ENCODE peak calls at places on chromosome 11, in eight cellular contexts. One of them, this sample, is unnamed.

GRCh38 chr11:57277845-57278720 is 41.0 kb upstream of the APLNR start:
- DNase-seq in A549: peak; percentile 89
- DNase-seq in body of pancreas: peak; percentile 70
- DNase-seq in right lobe of liver: peak; percentile 64
- DNase-seq in testis: peak; percentile 83
- DNase-seq in heart left ventricle: peak; percentile 75
- DNase-seq in HCT116: peak; percentile 69
- DNase-seq in suprapubic skin: peak; percentile 89
- DNase-seq in this sample: peak; percentile 80

GRCh38 chr11:61616443-61616842 is 35.6 kb upstream of the SYT7 start:
- DNase-seq in heart left ventricle: no peak
- DNase-seq in body of pancreas: no peak
- DNase-seq in A549: no peak
- DNase-seq in HCT116: no peak
- DNase-seq in testis: no peak
- DNase-seq in right lobe of liver: no peak
- DNase-seq in suprapubic skin: no peak
- DNase-seq in this sample: no peak

GRCh38 chr11:25769287-25769686 is 562.6 kb upstream of the ANO3 start:
- DNase-seq in A549: no peak
- DNase-seq in HCT116: no peak
- DNase-seq in testis: no peak
- DNase-seq in heart left ventricle: no peak
- DNase-seq in body of pancreas: no peak
- DNase-seq in suprapubic skin: no peak
- DNase-seq in right lobe of liver: no peak
- DNase-seq in this sample: no peak

GRCh38 chr11:11252403-11252802 is 100.6 kb downstream of the CSNK2A3 start:
- DNase-seq in A549: no peak
- DNase-seq in heart left ventricle: no peak
- DNase-seq in suprapubic skin: no peak
- DNase-seq in body of pancreas: no peak
- DNase-seq in testis: no peak
- DNase-seq in HCT116: no peak
- DNase-seq in right lobe of liver: no peak
- DNase-seq in this sample: no peak

GRCh38 chr11:4511846-4512245 is 29.4 kb downstream of the OR52K1 start:
- DNase-seq in suprapubic skin: no peak
- DNase-seq in testis: no peak
- DNase-seq in A549: no peak
- DNase-seq in right lobe of liver: no peak
- DNase-seq in HCT116: no peak
- DNase-seq in body of pancreas: no peak
- DNase-seq in heart left ventricle: no peak
- DNase-seq in this sample: no peak

GRCh38 chr11:35139883-35140282 is 912 bp downstream of the CD44 start:
- DNase-seq in HCT116: no peak
- DNase-seq in A549: no peak
- DNase-seq in testis: no peak
- DNase-seq in body of pancreas: peak; percentile 46
- DNase-seq in right lobe of liver: no peak
- DNase-seq in heart left ventricle: no peak
- DNase-seq in suprapubic skin: no peak
- DNase-seq in this sample: no peak

GRCh38 chr11:30586251-30587144 is at the start of gene MPPED2:
- DNase-seq in body of pancreas: peak; percentile 36
- DNase-seq in testis: peak; percentile 48
- DNase-seq in heart left ventricle: peak; percentile 53
- DNase-seq in A549: peak; percentile 25
- DNase-seq in suprapubic skin: peak; percentile 77
- DNase-seq in right lobe of liver: peak; percentile 62
- DNase-seq in HCT116: no peak
- DNase-seq in this sample: no peak

GRCh38 chr11:100010393-100010792 is 676.7 kb upstream of the ARHGAP42 start:
- DNase-seq in HCT116: no peak
- DNase-seq in body of pancreas: no peak
- DNase-seq in heart left ventricle: no peak
- DNase-seq in A549: no peak
- DNase-seq in right lobe of liver: no peak
- DNase-seq in testis: no peak
- DNase-seq in suprapubic skin: no peak
- DNase-seq in this sample: no peak

GRCh38 chr11:1714908-1715885 is 18.2 kb downstream of the KRTAP5-6 start:
- DNase-seq in HCT116: no peak
- DNase-seq in body of pancreas: no peak
- DNase-seq in suprapubic skin: peak; percentile 48
- DNase-seq in right lobe of liver: no peak
- DNase-seq in testis: no peak
- DNase-seq in A549: no peak
- DNase-seq in heart left ventricle: peak; percentile 58
- DNase-seq in this sample: peak; percentile 57

GRCh38 chr11:126477526-126478275 is 122.2 kb downstream of the ST3GAL4 start:
- DNase-seq in HCT116: no peak
- DNase-seq in suprapubic skin: no peak
- DNase-seq in body of pancreas: no peak
- DNase-seq in right lobe of liver: no peak
- DNase-seq in heart left ventricle: no peak
- DNase-seq in testis: no peak
- DNase-seq in A549: no peak
- DNase-seq in this sample: no peak

GRCh38 chr11:2300936-2301630 is 635 bp downstream of the C11orf21 start:
- DNase-seq in suprapubic skin: no peak
- DNase-seq in HCT116: no peak
- DNase-seq in body of pancreas: no peak
- DNase-seq in heart left ventricle: no peak
- DNase-seq in A549: no peak
- DNase-seq in testis: peak; percentile 10
- DNase-seq in right lobe of liver: no peak
- DNase-seq in this sample: peak; percentile 84

GRCh38 chr11:21774212-21774611 is 418.7 kb upstream of the ANO5 start:
- DNase-seq in right lobe of liver: no peak
- DNase-seq in A549: no peak
- DNase-seq in suprapubic skin: no peak
- DNase-seq in heart left ventricle: peak; percentile 43
- DNase-seq in body of pancreas: no peak
- DNase-seq in HCT116: no peak
- DNase-seq in testis: no peak
- DNase-seq in this sample: no peak

GRCh38 chr11:35564246-35564595 is 38.8 kb upstream of the PAMR1 start:
- DNase-seq in A549: no peak
- DNase-seq in right lobe of liver: no peak
- DNase-seq in body of pancreas: no peak
- DNase-seq in heart left ventricle: no peak
- DNase-seq in suprapubic skin: no peak
- DNase-seq in HCT116: no peak
- DNase-seq in testis: no peak
- DNase-seq in this sample: no peak

GRCh38 chr11:46134540-46134939 is 13.3 kb upstream of the PHF21A start:
- DNase-seq in HCT116: no peak
- DNase-seq in suprapubic skin: no peak
- DNase-seq in right lobe of liver: no peak
- DNase-seq in body of pancreas: no peak
- DNase-seq in A549: no peak
- DNase-seq in testis: no peak
- DNase-seq in heart left ventricle: no peak
- DNase-seq in this sample: no peak

GRCh38 chr11:113329725-113330124 is 15.3 kb downstream of the TTC12 start:
- DNase-seq in testis: no peak
- DNase-seq in A549: no peak
- DNase-seq in HCT116: no peak
- DNase-seq in right lobe of liver: no peak
- DNase-seq in heart left ventricle: no peak
- DNase-seq in body of pancreas: no peak
- DNase-seq in suprapubic skin: no peak
- DNase-seq in this sample: no peak

GRCh38 chr11:12810497-12810896 is 136.3 kb downstream of the TEAD1 start:
- DNase-seq in HCT116: no peak
- DNase-seq in heart left ventricle: no peak
- DNase-seq in A549: no peak
- DNase-seq in testis: peak; percentile 61
- DNase-seq in suprapubic skin: no peak
- DNase-seq in body of pancreas: no peak
- DNase-seq in right lobe of liver: no peak
- DNase-seq in this sample: no peak

GRCh38 chr11:100932474-100933100 is 197.0 kb downstream of the PGR start:
- DNase-seq in A549: peak; percentile 26
- DNase-seq in testis: no peak
- DNase-seq in body of pancreas: no peak
- DNase-seq in HCT116: peak; percentile 26
- DNase-seq in suprapubic skin: no peak
- DNase-seq in right lobe of liver: no peak
- DNase-seq in heart left ventricle: no peak
- DNase-seq in this sample: no peak

GRCh38 chr11:124839051-124839971 is 25.9 kb upstream of the ROBO3 start:
- DNase-seq in body of pancreas: no peak
- DNase-seq in testis: no peak
- DNase-seq in A549: no peak
- DNase-seq in heart left ventricle: peak; percentile 20
- DNase-seq in right lobe of liver: no peak
- DNase-seq in HCT116: no peak
- DNase-seq in suprapubic skin: no peak
- DNase-seq in this sample: no peak
- H3K4me3 ChIP-seq in body of pancreas: no peak overlapping the region
- H3K4me3 ChIP-seq in testis: peak overlapping the region; percentile 31
- H3K4me3 ChIP-seq in A549: peak overlapping the region; percentile 37
- H3K4me3 ChIP-seq in heart left ventricle: peak overlapping the region; percentile 41
- H3K4me3 ChIP-seq in right lobe of liver: no peak overlapping the region
- H3K4me3 ChIP-seq in HCT116: no peak overlapping the region
- H3K4me3 ChIP-seq in suprapubic skin: peak overlapping the region; percentile 43
- H3K4me3 ChIP-seq in this sample: no peak overlapping the region

DNA sequence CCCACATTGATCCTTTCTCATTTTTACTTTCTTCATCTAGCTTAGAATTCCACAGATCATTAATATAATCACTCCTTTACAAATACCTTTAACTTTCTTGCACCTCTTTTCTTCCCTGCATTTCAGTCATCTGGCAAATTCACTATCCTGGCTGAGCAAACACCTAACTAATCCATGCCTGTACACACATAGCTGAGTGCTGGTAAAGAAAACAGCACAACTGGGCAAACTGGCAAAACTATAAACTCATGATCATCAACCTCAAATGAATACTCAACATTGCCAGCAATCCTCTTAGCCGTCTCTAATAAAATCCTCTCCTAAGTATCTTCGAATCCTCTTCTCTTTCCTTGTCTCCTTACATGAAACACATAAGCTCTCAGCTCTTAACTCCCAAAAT is 52.4 kb downstream of the PICALM start:
- DNase-seq in right lobe of liver: no peak
- DNase-seq in heart left ventricle: no peak
- DNase-seq in testis: no peak
- DNase-seq in A549: no peak
- DNase-seq in body of pancreas: no peak
- DNase-seq in suprapubic skin: no peak
- DNase-seq in HCT116: no peak
- DNase-seq in this sample: no peak
- TF ChIP-seq POLR2A in right lobe of liver: no peak
- TF ChIP-seq POLR2A in heart left ventricle: no peak
- TF ChIP-seq POLR2A in testis: no peak
- TF ChIP-seq POLR2A in A549: no peak
- TF ChIP-seq POLR2A in body of pancreas: no peak
- TF ChIP-seq POLR2A in suprapubic skin: no peak
- TF ChIP-seq POLR2A in HCT116: no peak
- TF ChIP-seq POLR2A in this sample: no peak

GRCh38 chr11:407651-408080 is 7.1 kb downstream of the SIGIRR start:
- DNase-seq in right lobe of liver: no peak
- DNase-seq in A549: no peak
- DNase-seq in HCT116: no peak
- DNase-seq in suprapubic skin: no peak
- DNase-seq in body of pancreas: no peak
- DNase-seq in testis: no peak
- DNase-seq in heart left ventricle: peak; percentile 31
- DNase-seq in this sample: no peak

GRCh38 chr11:405976-406795 is 8.6 kb downstream of the SIGIRR start:
- DNase-seq in HCT116: no peak
- DNase-seq in right lobe of liver: no peak
- DNase-seq in suprapubic skin: no peak
- DNase-seq in testis: no peak
- DNase-seq in A549: no peak
- DNase-seq in body of pancreas: no peak
- DNase-seq in heart left ventricle: peak; percentile 23
- DNase-seq in this sample: no peak

GRCh38 chr11:405323-405975 is 9.3 kb downstream of the SIGIRR start:
- DNase-seq in heart left ventricle: peak; percentile 37
- DNase-seq in suprapubic skin: no peak
- DNase-seq in right lobe of liver: peak; percentile 81
- DNase-seq in HCT116: no peak
- DNase-seq in body of pancreas: no peak
- DNase-seq in A549: no peak
- DNase-seq in testis: peak; percentile 51
- DNase-seq in this sample: no peak

GRCh38 chr11:408154-409007 is 6.4 kb downstream of the SIGIRR start:
- DNase-seq in heart left ventricle: no peak
- DNase-seq in suprapubic skin: no peak
- DNase-seq in body of pancreas: no peak
- DNase-seq in A549: no peak
- DNase-seq in testis: no peak
- DNase-seq in right lobe of liver: no peak
- DNase-seq in HCT116: no peak
- DNase-seq in this sample: no peak

GRCh38 chr11:406796-407650 is 7.8 kb downstream of the SIGIRR start:
- DNase-seq in testis: peak; percentile 72
- DNase-seq in right lobe of liver: peak; percentile 92
- DNase-seq in A549: peak; percentile 90
- DNase-seq in suprapubic skin: no peak
- DNase-seq in body of pancreas: peak; percentile 87
- DNase-seq in heart left ventricle: peak; percentile 85
- DNase-seq in HCT116: peak; percentile 69
- DNase-seq in this sample: peak; percentile 77
- TF ChIP-seq CTCF in testis: no peak
- TF ChIP-seq CTCF in right lobe of liver: peak; percentile 47
- TF ChIP-seq CTCF in A549: peak; percentile 20
- TF ChIP-seq CTCF in suprapubic skin: no peak
- TF ChIP-seq CTCF in body of pancreas: no peak
- TF ChIP-seq CTCF in heart left ventricle: peak; percentile 36
- TF ChIP-seq CTCF in HCT116: no peak
- TF ChIP-seq CTCF in this sample: no peak

GRCh38 chr11:97201743-97202612 is 812.2 kb downstream of the JRKL start:
- DNase-seq in HCT116: no peak
- DNase-seq in heart left ventricle: no peak
- DNase-seq in suprapubic skin: no peak
- DNase-seq in testis: no peak
- DNase-seq in right lobe of liver: no peak
- DNase-seq in body of pancreas: no peak
- DNase-seq in A549: no peak
- DNase-seq in this sample: no peak

DNA sequence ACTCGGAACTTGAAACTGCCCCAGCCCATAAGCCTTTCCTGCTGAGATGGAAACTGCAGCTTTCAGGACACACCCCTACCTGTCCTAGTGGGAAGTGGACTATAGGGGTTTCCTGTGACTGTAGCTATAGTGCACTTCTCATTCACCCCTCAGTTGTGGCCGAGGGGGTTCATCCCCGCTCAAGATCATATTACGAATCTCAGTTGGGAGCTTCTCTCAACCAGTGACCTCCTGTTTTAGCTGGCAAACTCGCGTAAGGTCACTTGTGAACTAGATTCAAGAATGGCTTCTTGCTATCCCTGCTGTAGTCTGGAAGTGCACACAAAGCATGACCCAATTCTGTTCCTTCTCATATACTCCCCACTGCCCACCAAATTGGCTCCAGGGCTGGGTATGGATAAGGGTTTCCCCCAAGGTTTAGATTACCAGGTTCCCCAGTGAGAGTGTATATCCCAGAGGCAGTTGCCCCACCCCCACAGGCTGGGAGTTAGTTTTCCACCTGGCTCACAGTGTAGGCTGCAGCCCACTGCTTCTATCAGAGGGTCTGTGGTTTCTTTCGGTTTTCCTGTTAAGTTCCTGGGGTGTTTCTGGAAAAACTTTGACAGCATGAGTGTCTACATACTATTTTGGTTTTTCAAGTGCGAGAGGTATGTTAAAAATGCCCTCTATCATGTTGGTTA is 812.9 kb downstream of the JRKL start:
- DNase-seq in heart left ventricle: no peak
- DNase-seq in A549: no peak
- DNase-seq in suprapubic skin: no peak
- DNase-seq in HCT116: no peak
- DNase-seq in testis: no peak
- DNase-seq in body of pancreas: no peak
- DNase-seq in right lobe of liver: no peak
- DNase-seq in this sample: no peak
- H3K4me3 ChIP-seq in heart left ventricle: no peak overlapping the region
- H3K4me3 ChIP-seq in A549: no peak overlapping the region
- H3K4me3 ChIP-seq in suprapubic skin: no peak overlapping the region
- H3K4me3 ChIP-seq in HCT116: no peak overlapping the region
- H3K4me3 ChIP-seq in testis: no peak overlapping the region
- H3K4me3 ChIP-seq in body of pancreas: no peak overlapping the region
- H3K4me3 ChIP-seq in right lobe of liver: no peak overlapping the region
- H3K4me3 ChIP-seq in this sample: no peak overlapping the region

This sample was measured in lower leg skin.